ENCODE peak calls at places on chromosomes 4 and X, in four cellular contexts. C is HepG2, M is K562, V is GM12878. X is an unnamed sample.

GRCh38 chr4:158850800-158851644 is 82.2 kb downstream of the FNIP2 start:
- DNase-seq in C (no peak), M (peak; percentile 35), V (no peak), X (no peak)

GRCh38 chr4:65599335-65599734 is 71.0 kb downstream of the EPHA5 start:
- DNase-seq in C (no peak), M (no peak), V (no peak), X (no peak)

GRCh38 chrX:112642349-112642748 is 37.4 kb downstream of the LHFPL1 start:
- DNase-seq in C (peak; percentile 11), M (peak; percentile 18), V (no peak), X (peak; percentile 75)

GRCh38 chr4:26074672-26075071 is 160.7 kb downstream of the SMIM20 start:
- DNase-seq in C (no peak), M (no peak), V (peak; percentile 68), X (no peak)

GRCh38 chrX:20397587-20397986 is 130.9 kb upstream of the RPS6KA3 start:
- DNase-seq in C (peak; percentile 73), M (no peak), V (no peak), X (no peak)

GRCh38 chr4:177367336-177367735 is 57.7 kb downstream of the NEIL3 start:
- DNase-seq in C (peak; percentile 24), M (no peak), V (no peak), X (peak; percentile 25)

GRCh38 chr4:170109586-170110289 is 20.0 kb upstream of the AADAT start:
- DNase-seq in C (no peak), M (no peak), V (no peak), X (no peak)

GRCh38 chr4:3655485-3656429 is 110.4 kb upstream of the ADRA2C start:
- DNase-seq in C (no peak), M (no peak), V (no peak), X (no peak)

GRCh38 chr4:140049024-140049923 is 104.7 kb downstream of the MAML3 start:
- DNase-seq in C (peak; percentile 2), M (no peak), V (no peak), X (peak; percentile 28)

GRCh38 chr4:35673137-35673536 is 571.2 kb downstream of the ARAP2 start:
- DNase-seq in C (no peak), M (no peak), V (no peak), X (no peak)
- TF ChIP-seq FOXK2 in C (no peak), M (no peak), V (no peak), X (no peak)

DNA sequence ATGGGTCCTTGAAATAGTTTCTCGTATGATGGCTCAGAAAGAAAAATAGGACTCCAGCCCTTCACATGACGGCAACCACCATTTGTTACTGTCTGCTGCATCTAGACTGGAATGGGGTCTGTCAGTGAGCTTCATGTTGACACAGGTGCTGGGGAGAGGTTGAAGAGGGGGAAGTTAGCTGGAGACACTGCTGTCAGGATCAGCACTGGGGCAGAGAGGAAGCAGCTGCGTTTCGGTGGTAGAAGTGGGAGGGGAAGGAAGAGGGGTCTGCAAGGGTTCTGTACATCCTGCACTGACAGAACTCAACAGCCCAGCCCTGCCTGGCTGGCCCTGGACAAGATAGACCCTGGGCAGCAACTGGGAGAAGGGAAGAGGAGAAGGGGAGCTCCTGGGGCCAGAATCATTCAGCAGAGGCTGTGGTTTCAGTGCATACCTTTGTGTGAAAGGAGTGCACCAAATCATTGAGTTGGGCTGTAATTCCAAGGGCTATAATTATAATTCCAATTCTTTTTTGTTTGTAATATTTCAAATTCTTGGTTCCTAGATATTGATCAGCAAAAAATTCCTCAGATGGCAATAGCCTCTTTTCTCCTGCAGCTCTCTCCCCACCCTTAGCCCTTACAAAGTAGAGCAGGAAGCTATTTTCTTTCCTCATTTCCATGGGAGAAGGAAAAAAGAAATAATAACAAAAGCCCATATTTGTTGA is 119.4 kb upstream of the C1GALT1C1 start:
- DNase-seq in C (no peak), M (no peak), V (no peak), X (no peak)
- TF ChIP-seq SP1 in C (no peak), M (no peak), V (no peak), X (no peak)

GRCh38 chr4:8351931-8352367 is 82.4 kb downstream of the HTRA3 start:
- DNase-seq in C (peak; percentile 21), M (no peak), V (no peak), X (no peak)
- TF ChIP-seq FOXK2 in C (no peak), M (no peak), V (no peak), X (no peak)

DNA sequence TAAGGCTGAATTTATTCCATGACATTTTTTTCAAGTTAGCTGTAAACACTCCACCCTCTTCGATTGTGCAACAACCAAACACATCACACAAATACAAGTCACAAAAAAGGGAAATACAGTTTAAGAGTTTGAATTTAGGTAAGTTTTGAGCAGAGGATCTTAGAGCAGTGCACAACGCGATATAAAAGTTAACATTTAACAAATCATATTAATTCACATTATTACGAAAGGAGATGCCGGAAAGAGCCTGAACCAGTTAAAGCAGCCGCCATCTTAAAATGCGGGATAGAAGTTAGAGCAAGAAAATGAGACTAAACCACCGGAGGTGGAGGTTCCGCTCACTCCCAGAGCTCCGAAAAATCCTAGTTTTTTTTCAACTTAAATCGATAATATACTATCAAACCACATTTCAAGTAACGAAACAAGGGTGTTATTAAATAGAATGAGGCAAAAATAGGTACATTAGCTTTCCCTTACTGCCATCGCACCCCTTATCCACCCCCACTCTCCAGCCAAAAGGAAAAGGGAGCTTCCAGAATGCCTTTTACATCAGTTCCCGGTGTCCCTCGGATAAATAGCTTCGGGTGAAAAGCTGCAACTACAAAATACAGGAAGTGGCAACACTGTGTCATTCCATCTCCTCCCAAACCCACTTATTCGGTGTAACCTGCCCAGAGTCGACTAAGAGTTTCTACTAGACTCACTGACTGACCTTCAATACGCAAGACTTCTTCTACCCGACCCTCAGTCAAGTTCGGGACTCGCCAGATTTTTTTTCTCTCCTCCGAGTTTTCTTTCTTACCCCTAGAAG is 1.9 kb downstream of the UBE2D3 start:
- DNase-seq in C (peak; percentile 66), M (no peak), V (no peak), X (peak; percentile 19)
- TF ChIP-seq SP1 in C (no peak), M (no peak), V (no peak), X (no peak)

X was measured in HEK293T.